ENCODE peak calls at places on chromosomes 6 and 20, in nine cellular contexts. D is adrenal gland, Z is stomach, M is uterus, K is tibial nerve, X is body of pancreas, S is Peyer's patch, A is HCT116, Y is HepG2. U is an unnamed sample.

GRCh38 chr6:118708736-118709135 is 57.3 kb upstream of the CEP85L start:
- DNase-seq in D (no peak), Z (no peak), M (no peak), K (no peak), X (no peak), S (no peak), A (no peak), Y (no peak), U (no peak)

GRCh38 chr6:73343164-73343563 is 10.9 kb downstream of the DPPA5 start:
- DNase-seq in D (no peak), Z (no peak), M (no peak), K (no peak), X (no peak), S (no peak), A (no peak), Y (no peak), U (no peak)

GRCh38 chr20:41172296-41173140 is 35.2 kb downstream of the PLCG1 start:
- DNase-seq in D (peak; percentile 32), Z (peak; percentile 25), M (peak; percentile 50), K (no peak), X (peak; percentile 21), S (no peak), A (no peak), Y (no peak), U (peak; percentile 19)

GRCh38 chr20:43752561-43753301 is 25.9 kb upstream of the GTSF1L start:
- DNase-seq in D (peak; percentile 17), Z (peak; percentile 39), M (no peak), K (no peak), X (no peak), S (peak; percentile 72), A (no peak), Y (no peak), U (no peak)

GRCh38 chr6:109820706-109821350 is 129.7 kb downstream of the FIG4 start:
- DNase-seq in D (no peak), Z (no peak), M (no peak), K (no peak), X (no peak), S (no peak), A (no peak), Y (no peak), U (no peak)

GRCh38 chr20:61569836-61570235 is 317.8 kb downstream of the CDH4 start:
- DNase-seq in D (no peak), Z (no peak), M (no peak), K (no peak), X (no peak), S (no peak), A (no peak), Y (no peak), U (no peak)

GRCh38 chr20:35492352-35492751 is 37.0 kb downstream of the CEP250 start:
- DNase-seq in D (no peak), Z (no peak), M (no peak), K (no peak), X (no peak), S (no peak), A (no peak), Y (no peak), U (no peak)

GRCh38 chr20:11452326-11452725 is 465.4 kb upstream of the BTBD3 start:
- DNase-seq in D (no peak), Z (no peak), M (no peak), K (no peak), X (no peak), S (no peak), A (no peak), Y (no peak), U (no peak)

GRCh38 chr20:1946762-1947534 is 46.9 kb downstream of the PDYN start:
- DNase-seq in D (no peak), Z (peak; percentile 29), M (peak; percentile 46), K (no peak), X (peak; percentile 41), S (peak; percentile 30), A (no peak), Y (peak; percentile 70), U (peak; percentile 50)
- H3K4me1 ChIP-seq in D (peaks cover 18% of the 10 kb centered on the region), Z (peaks cover 14% of the 10 kb centered on the region), M (no peaks in the 10 kb centered on the region), K (peaks cover 27% of the 10 kb centered on the region), X (peaks cover 14% of the 10 kb centered on the region), S (no peaks in the 10 kb centered on the region), A (no peaks in the 10 kb centered on the region), Y (peaks cover 42% of the 10 kb centered on the region), U (peaks cover 3% of the 10 kb centered on the region)

DNA sequence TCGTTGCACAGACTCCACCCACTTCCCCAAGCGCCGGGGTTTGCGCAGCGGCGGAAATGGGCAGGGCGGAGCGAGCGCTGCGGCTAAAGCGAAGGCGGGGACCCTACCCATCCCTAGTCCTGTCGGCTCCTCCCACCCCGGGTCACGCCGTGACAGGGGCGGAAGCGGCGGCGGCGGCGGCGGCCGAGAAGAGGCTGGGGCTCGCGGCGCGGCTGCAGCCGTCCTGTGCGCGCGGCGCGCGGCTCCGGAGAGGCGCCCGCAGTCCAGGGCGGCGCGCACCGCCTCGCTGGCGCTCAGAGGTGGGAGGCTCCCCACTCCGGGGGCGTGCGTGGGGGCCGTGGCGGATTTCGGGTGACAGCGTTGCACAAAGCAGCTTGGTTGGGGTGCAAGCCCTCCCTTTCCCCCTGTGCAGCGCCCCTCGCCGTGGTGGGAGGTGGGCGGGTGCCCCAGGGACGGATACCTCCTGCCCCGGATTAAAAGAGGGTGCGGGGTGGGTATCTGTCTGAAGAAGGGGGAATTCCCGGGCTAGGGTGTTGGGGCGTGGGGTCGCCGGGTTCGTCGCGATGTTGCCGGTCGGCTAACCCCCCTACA is at the start of gene KDM1B:
- DNase-seq in D (no peak), Z (peak; percentile 99), M (peak; percentile 98), K (peak; percentile 95), X (peak; percentile 99), S (peak; percentile 97), A (peak; percentile 94), Y (peak; percentile 96), U (peak; percentile 97)
- TF ChIP-seq POLR2A in D (peak; percentile 80), Z (no peak), M (peak; percentile 85), K (peak; percentile 77), X (no peak), S (peak; percentile 39), A (no peak), Y (peak; percentile 68), U (no peak)

GRCh38 chr6:2818593-2818992 is 23.1 kb downstream of the SERPINB1 start:
- DNase-seq in D (no peak), Z (no peak), M (no peak), K (no peak), X (no peak), S (no peak), A (no peak), Y (no peak), U (no peak)

GRCh38 chr6:2817778-2818443 is 23.8 kb downstream of the SERPINB1 start:
- DNase-seq in D (no peak), Z (no peak), M (no peak), K (no peak), X (no peak), S (no peak), A (no peak), Y (no peak), U (no peak)

GRCh38 chr6:2821554-2821953 is 20.1 kb downstream of the SERPINB1 start:
- DNase-seq in D (no peak), Z (no peak), M (no peak), K (no peak), X (no peak), S (no peak), A (no peak), Y (no peak), U (no peak)

GRCh38 chr6:2819115-2819514 is 22.5 kb downstream of the SERPINB1 start:
- DNase-seq in D (no peak), Z (no peak), M (no peak), K (no peak), X (no peak), S (no peak), A (no peak), Y (no peak), U (no peak)

GRCh38 chr6:2819891-2820814 is 21.5 kb downstream of the SERPINB1 start:
- DNase-seq in D (no peak), Z (no peak), M (no peak), K (no peak), X (no peak), S (no peak), A (no peak), Y (no peak), U (no peak)
- H3K4me1 ChIP-seq in D (no peaks in the 10 kb centered on the region), Z (peaks cover 18% of the 10 kb centered on the region), M (peaks cover 4% of the 10 kb centered on the region), K (no peaks in the 10 kb centered on the region), X (peaks cover 21% of the 10 kb centered on the region), S (no peaks in the 10 kb centered on the region), A (peaks cover 17% of the 10 kb centered on the region), Y (peaks cover 40% of the 10 kb centered on the region), U (no peaks in the 10 kb centered on the region)

GRCh38 chr20:3795511-3796468 is at the start of gene CDC25B:
- DNase-seq in D (peak; percentile 95), Z (peak; percentile 95), M (peak; percentile 96), K (peak; percentile 96), X (peak; percentile 92), S (peak; percentile 95), A (peak; percentile 84), Y (peak; percentile 91), U (peak; percentile 91)
- TF ChIP-seq POLR2A in D (no peak), Z (no peak), M (peak; percentile 51), K (no peak), X (peak; percentile 60), S (peak; percentile 54), A (peak; percentile 47), Y (peak; percentile 77), U (peak; percentile 15)

GRCh38 chr6:12720310-12720709 is 3.7 kb downstream of the PHACTR1 start:
- DNase-seq in D (no peak), Z (no peak), M (no peak), K (no peak), X (no peak), S (no peak), A (no peak), Y (no peak), U (no peak)
- H3K4me1 ChIP-seq in D (no peaks in the 10 kb centered on the region), Z (peaks cover 8% of the 10 kb centered on the region), M (no peaks in the 10 kb centered on the region), K (no peaks in the 10 kb centered on the region), X (no peaks in the 10 kb centered on the region), S (no peaks in the 10 kb centered on the region), A (no peaks in the 10 kb centered on the region), Y (no peaks in the 10 kb centered on the region), U (no peaks in the 10 kb centered on the region)

GRCh38 chr6:134240664-134241431 is 77.1 kb downstream of the SGK1 start:
- DNase-seq in D (peak; percentile 47), Z (peak; percentile 52), M (peak; percentile 30), K (peak; percentile 37), X (peak; percentile 33), S (peak; percentile 77), A (no peak), Y (no peak), U (no peak)
- TF ChIP-seq POLR2A in D (no peak), Z (no peak), M (no peak), K (no peak), X (no peak), S (no peak), A (no peak), Y (no peak), U (no peak)

U was measured in breast epithelium.